ENCODE peak calls at places on chromosomes 4 and X, in four cellular contexts. W is HepG2, F is K562, S is A549. X is an unnamed sample.

GRCh38 chrX:107429090-107429489 is 20.4 kb upstream of the FRMPD3 start:
- DNase-seq in W (peak), F (no peak), S (peak), X (peak)

GRCh38 chrX:18075603-18076002 is 145.1 kb downstream of the BEND2 start:
- DNase-seq in W (no peak), F (no peak), S (no peak), X (no peak)

GRCh38 chrX:106752101-106752678 is 25.7 kb downstream of the RNF128 start:
- DNase-seq in W (no peak), F (no peak), S (peak), X (peak)

GRCh38 chr4:1994935-1995334 is 13.8 kb downstream of the NELFA start:
- DNase-seq in W (no peak), F (no peak), S (no peak), X (no peak)

GRCh38 chrX:95760356-95760755 is 924.3 kb upstream of the DIAPH2 start:
- DNase-seq in W (no peak), F (no peak), S (no peak), X (no peak)

GRCh38 chr4:91099666-91100065 is 972.5 kb downstream of the CCSER1 start:
- DNase-seq in W (no peak), F (no peak), S (no peak), X (no peak)

GRCh38 chrX:24148118-24148517 is 1.4 kb upstream of the ZFX start:
- DNase-seq in W (no peak), F (no peak), S (no peak), X (no peak)

GRCh38 chr4:73620115-73620792 is at the start of gene RASSF6:
- DNase-seq in W (no peak), F (peak), S (peak), X (peak)

GRCh38 chr4:75653845-75654503 is 19.2 kb downstream of the G3BP2 start:
- DNase-seq in W (peak), F (peak), S (peak), X (no peak)

GRCh38 chrX:129496625-129497024 is 26.7 kb downstream of the SMARCA1 start:
- DNase-seq in W (no peak), F (no peak), S (no peak), X (no peak)

GRCh38 chrX:43065978-43066377 is 288.0 kb upstream of the PPP1R2C start:
- DNase-seq in W (no peak), F (no peak), S (no peak), X (no peak)

GRCh38 chr4:113328514-113328913 is 279.1 kb downstream of the ANK2 start:
- DNase-seq in W (peak), F (peak), S (peak), X (peak)

GRCh38 chr4:31362756-31363155 is 642.6 kb downstream of the PCDH7 start:
- DNase-seq in W (no peak), F (no peak), S (no peak), X (no peak)

GRCh38 chr4:159946983-159947645 is 844.2 kb downstream of the RAPGEF2 start:
- DNase-seq in W (peak), F (peak), S (peak), X (no peak)

GRCh38 chrX:40094041-40094899 is 3.5 kb downstream of the BCOR start:
- DNase-seq in W (no peak), F (no peak), S (no peak), X (peak)

GRCh38 chr4:27218013-27218412 is 357.4 kb downstream of the STIM2 start:
- DNase-seq in W (no peak), F (no peak), S (no peak), X (no peak)

GRCh38 chrX:40006025-40007017 is 91.4 kb downstream of the BCOR start:
- DNase-seq in W (no peak), F (no peak), S (no peak), X (peak)

GRCh38 chr4:183422962-183423653 is 21.3 kb upstream of the CDKN2AIP start:
- DNase-seq in W (no peak), F (no peak), S (no peak), X (no peak)

GRCh38 chrX:101081257-101081656 is 2.6 kb downstream of the TMEM35A start:
- DNase-seq in W (no peak), F (no peak), S (no peak), X (no peak)

GRCh38 chr4:126396121-126396520 is 1081.4 kb downstream of the FAT4 start:
- DNase-seq in W (no peak), F (no peak), S (no peak), X (no peak)

GRCh38 chr4:15186149-15186548 is 183.9 kb downstream of the CPEB2 start:
- DNase-seq in W (no peak), F (no peak), S (no peak), X (no peak)

GRCh38 chr4:39660045-39660444 is 21.4 kb upstream of the SMIM14 start:
- DNase-seq in W (no peak), F (no peak), S (no peak), X (no peak)

GRCh38 chrX:55816023-55816422 is 98.5 kb downstream of the RRAGB start:
- DNase-seq in W (no peak), F (no peak), S (no peak), X (no peak)
- TF ChIP-seq HMGXB4 in W (no peak), F (no peak), S (no peak), X (no peak)

GRCh38 chr4:84235545-84235944 is 263.5 kb downstream of the NKX6-1 start:
- DNase-seq in W (no peak), F (no peak), S (no peak), X (no peak)

GRCh38 chr4:84235131-84235530 is 264.0 kb downstream of the NKX6-1 start:
- DNase-seq in W (no peak), F (no peak), S (no peak), X (peak)

GRCh38 chr4:84239278-84239845 is 259.7 kb downstream of the NKX6-1 start:
- DNase-seq in W (no peak), F (no peak), S (no peak), X (no peak)

GRCh38 chr4:84238247-84239090 is 260.6 kb downstream of the NKX6-1 start:
- DNase-seq in W (no peak), F (no peak), S (no peak), X (no peak)

GRCh38 chr4:84237008-84237407 is 262.1 kb downstream of the NKX6-1 start:
- DNase-seq in W (no peak), F (no peak), S (no peak), X (no peak)
- TF ChIP-seq HMGXB4 in W (no peak), F (no peak), S (no peak), X (no peak)

GRCh38 chr4:8585721-8586161 is 5.5 kb downstream of the GPR78 start:
- DNase-seq in W (no peak), F (no peak), S (no peak), X (peak)

GRCh38 chr4:8583655-8584025 is 3.4 kb downstream of the GPR78 start:
- DNase-seq in W (no peak), F (no peak), S (no peak), X (peak)

GRCh38 chr4:8586246-8586645 is 6.1 kb downstream of the GPR78 start:
- DNase-seq in W (no peak), F (no peak), S (no peak), X (no peak)

GRCh38 chr4:8586671-8587468 is 5.7 kb upstream of the CPZ start:
- DNase-seq in W (no peak), F (no peak), S (no peak), X (peak)

DNA sequence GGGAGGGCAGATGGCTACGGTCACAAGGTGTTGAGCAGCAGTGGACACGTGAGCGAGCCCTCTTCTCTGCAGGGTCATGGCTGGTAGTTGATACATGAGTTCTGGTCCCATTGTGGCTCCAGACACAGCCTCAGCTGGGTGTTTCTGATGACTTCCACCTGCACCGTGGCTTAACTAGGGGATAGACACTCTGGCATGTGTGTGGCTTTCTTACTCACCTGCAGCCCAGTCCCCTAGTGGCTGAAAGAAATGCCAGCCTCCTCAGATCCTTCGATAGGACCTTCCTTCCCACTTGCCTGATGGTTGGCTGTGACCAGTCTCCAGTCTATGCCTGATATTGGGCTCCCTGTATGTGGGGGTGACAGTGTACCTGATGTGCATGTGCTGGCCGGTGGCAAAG is 5.0 kb downstream of the GPR78 start:
- DNase-seq in W (no peak), F (no peak), S (no peak), X (peak)
- TF ChIP-seq HMGXB4 in W (no peak), F (no peak), S (no peak), X (no peak)

DNA sequence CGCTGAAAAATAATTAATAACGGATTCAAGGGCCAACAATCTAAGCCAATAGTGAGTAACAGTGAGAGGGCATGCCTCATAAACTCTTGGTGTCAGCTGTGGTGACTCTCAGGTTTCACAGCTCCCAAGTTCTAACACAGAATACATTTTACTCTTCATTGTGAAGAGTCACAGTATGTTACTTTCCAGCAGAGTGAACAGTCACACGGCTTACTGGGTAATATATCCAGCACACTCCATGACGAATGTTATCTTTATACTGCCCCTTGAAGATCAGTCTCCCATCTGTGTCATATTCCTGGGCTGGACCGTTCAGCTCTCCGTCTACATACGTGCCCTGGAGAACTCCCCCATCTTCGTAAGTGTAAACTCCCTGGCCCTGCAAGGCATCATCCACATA is 23.1 kb downstream of the SETD7 start:
- DNase-seq in W (no peak), F (no peak), S (no peak), X (no peak)
- TF ChIP-seq HMGXB4 in W (no peak), F (no peak), S (no peak), X (no peak)

GRCh38 chr4:35252866-35253265 is 991.4 kb downstream of the ARAP2 start:
- DNase-seq in W (no peak), F (no peak), S (no peak), X (no peak)

GRCh38 chr4:35250771-35251170 is 993.5 kb downstream of the ARAP2 start:
- DNase-seq in W (no peak), F (no peak), S (no peak), X (no peak)

GRCh38 chr4:35247047-35247446 is 997.3 kb downstream of the ARAP2 start:
- DNase-seq in W (no peak), F (no peak), S (no peak), X (no peak)

GRCh38 chr4:35253331-35253730 is 991.0 kb downstream of the ARAP2 start:
- DNase-seq in W (no peak), F (no peak), S (no peak), X (no peak)

GRCh38 chr4:35252071-35252470 is 992.2 kb downstream of the ARAP2 start:
- DNase-seq in W (no peak), F (no peak), S (no peak), X (no peak)
- TF ChIP-seq HMGXB4 in W (no peak), F (no peak), S (no peak), X (no peak)

DNA sequence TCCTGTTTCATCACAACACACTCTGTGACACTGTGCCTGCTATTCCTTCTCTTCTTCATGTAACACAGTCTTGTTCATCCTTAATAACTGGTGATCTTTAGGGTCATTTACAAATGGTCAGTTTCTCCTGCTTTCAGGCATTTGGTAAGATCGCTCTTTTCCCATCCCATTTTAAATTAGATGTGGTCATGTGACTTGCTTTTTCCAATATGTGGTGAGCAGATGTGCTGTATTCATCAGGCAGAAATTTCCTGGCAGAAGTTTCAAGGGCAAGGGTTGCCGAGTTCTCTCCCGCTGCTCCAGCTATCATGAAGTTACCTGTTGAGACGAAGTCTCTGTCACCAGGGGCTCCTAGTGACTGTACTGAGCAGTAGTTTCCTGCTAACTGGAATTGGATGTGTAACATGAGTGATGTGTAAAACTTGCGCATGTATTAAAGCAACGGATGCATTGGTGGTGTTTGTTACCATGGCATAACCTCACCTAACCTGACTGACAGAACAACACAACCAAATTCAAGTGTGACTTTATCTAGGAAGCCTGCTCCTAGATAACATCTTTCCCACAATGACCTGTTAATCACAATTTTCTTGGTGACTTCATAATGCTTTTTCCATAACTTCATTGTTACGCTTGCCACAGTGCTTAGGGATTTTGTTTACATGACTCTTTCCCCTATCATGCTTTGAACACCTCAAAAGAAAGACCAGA is 29.5 kb upstream of the BMPR1B start:
- DNase-seq in W (no peak), F (no peak), S (no peak), X (no peak)
- TF ChIP-seq HMGXB4 in W (no peak), F (no peak), S (no peak), X (no peak)

GRCh38 chr4:11428161-11428700 is 463 bp downstream of the HS3ST1 start:
- DNase-seq in W (no peak), F (no peak), S (no peak), X (peak)

GRCh38 chr4:11426716-11427115 is 2.0 kb downstream of the HS3ST1 start:
- DNase-seq in W (no peak), F (no peak), S (no peak), X (no peak)

GRCh38 chr4:11427201-11427996 is 1.3 kb downstream of the HS3ST1 start:
- DNase-seq in W (no peak), F (no peak), S (no peak), X (peak)

GRCh38 chr4:11429646-11430045 is 952 bp upstream of the HS3ST1 start:
- DNase-seq in W (no peak), F (no peak), S (no peak), X (no peak)

DNA sequence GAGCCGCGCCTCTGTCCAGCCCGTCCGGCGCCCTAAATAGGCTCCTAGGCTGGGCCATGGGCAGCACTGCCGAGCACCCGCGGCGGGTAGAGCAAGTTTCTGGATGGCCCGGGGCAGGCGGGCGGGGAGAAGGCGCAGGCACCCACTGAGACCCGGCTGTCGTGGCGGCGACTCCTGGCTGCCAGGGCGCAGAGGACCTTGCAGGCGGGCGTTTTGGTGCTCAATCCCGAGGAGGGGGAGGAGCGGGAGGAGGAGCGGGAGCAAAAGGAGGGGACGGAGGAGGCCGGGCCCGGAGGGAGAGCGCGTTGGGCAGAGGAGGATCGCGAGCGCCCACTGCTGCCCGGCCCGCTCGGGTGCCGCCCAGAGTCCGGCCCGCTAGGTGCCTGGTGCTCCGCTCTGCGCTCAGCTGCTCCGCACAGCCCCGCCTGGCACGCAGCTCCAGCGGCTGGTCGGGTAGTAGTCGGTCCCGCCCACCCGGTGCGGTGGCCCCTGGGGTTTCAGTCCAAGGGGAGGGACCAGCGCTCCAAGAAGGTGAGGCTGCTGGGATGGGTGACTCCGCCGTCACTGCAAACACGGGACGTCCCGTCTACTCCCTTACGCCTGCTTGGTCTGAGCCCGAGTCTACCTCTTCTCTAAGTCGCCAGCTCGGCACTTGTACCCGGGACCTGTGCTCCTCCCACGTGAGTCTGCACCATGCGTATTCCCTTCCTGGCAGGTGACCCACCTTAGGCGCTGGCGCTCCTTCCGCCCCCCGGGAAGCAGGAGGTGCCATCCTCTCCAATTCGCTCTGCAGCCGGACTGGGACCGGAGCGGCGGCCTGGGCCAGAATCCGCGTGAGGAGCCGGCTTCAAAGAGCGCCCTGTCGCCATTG is at the start of gene HS3ST1:
- DNase-seq in W (no peak), F (no peak), S (peak), X (peak)
- TF ChIP-seq HMGXB4 in W (no peak), F (no peak), S (no peak), X (no peak)

GRCh38 chr4:85740431-85740861 is 265.5 kb downstream of the ARHGAP24 start:
- DNase-seq in W (no peak), F (no peak), S (no peak), X (no peak)
- TF ChIP-seq HMGXB4 in W (no peak), F (no peak), S (no peak), X (no peak)

GRCh38 chr4:184885602-184886001 is 59.8 kb upstream of the ACSL1 start:
- DNase-seq in W (no peak), F (no peak), S (no peak), X (no peak)
- TF ChIP-seq HMGXB4 in W (no peak), F (no peak), S (no peak), X (no peak)

GRCh38 chr4:78766650-78767049 is 9.5 kb upstream of the BMP2K start:
- DNase-seq in W (no peak), F (no peak), S (no peak), X (no peak)

GRCh38 chr4:78766026-78766425 is 10.1 kb upstream of the BMP2K start:
- DNase-seq in W (no peak), F (no peak), S (no peak), X (no peak)

GRCh38 chr4:78765607-78766006 is 10.5 kb upstream of the BMP2K start:
- DNase-seq in W (no peak), F (no peak), S (no peak), X (no peak)

GRCh38 chr4:78762529-78762928 is 13.6 kb upstream of the BMP2K start:
- DNase-seq in W (no peak), F (no peak), S (no peak), X (no peak)

GRCh38 chr4:78764498-78764961 is 11.6 kb upstream of the BMP2K start:
- DNase-seq in W (no peak), F (no peak), S (no peak), X (no peak)
- TF ChIP-seq HMGXB4 in W (no peak), F (no peak), S (no peak), X (no peak)